ENCODE peak calls at places on chromosomes 13 and 19, in five cellular contexts. One of them, this sample, is unnamed.

GRCh38 chr13:111612918-111613317 is 292.5 kb downstream of the TEX29 start:
- DNase-seq in Peyer's patch: no peak
- DNase-seq in PC-9: no peak
- DNase-seq in neural crest cell: no peak
- DNase-seq in heart right ventricle: no peak
- DNase-seq in this sample: no peak

GRCh38 chr13:57030671-57031070 is 110.0 kb upstream of the PRR20A start:
- DNase-seq in Peyer's patch: no peak
- DNase-seq in PC-9: no peak
- DNase-seq in neural crest cell: no peak
- DNase-seq in heart right ventricle: no peak
- DNase-seq in this sample: no peak

GRCh38 chr19:31676271-31677004 is 327.2 kb upstream of the TSHZ3 start:
- DNase-seq in Peyer's patch: no peak
- DNase-seq in PC-9: no peak
- DNase-seq in neural crest cell: no peak
- DNase-seq in heart right ventricle: no peak
- DNase-seq in this sample: no peak

GRCh38 chr13:49840266-49840665 is 47.8 kb upstream of the KPNA3 start:
- DNase-seq in Peyer's patch: no peak
- DNase-seq in PC-9: no peak
- DNase-seq in neural crest cell: no peak
- DNase-seq in heart right ventricle: no peak
- DNase-seq in this sample: no peak

GRCh38 chr19:46515879-46516350 is 20.2 kb upstream of the PNMA8B start:
- DNase-seq in Peyer's patch: no peak
- DNase-seq in PC-9: peak
- DNase-seq in neural crest cell: no peak
- DNase-seq in heart right ventricle: no peak
- DNase-seq in this sample: no peak

GRCh38 chr13:102608944-102609343 is 12.2 kb downstream of the TPP2 start:
- DNase-seq in Peyer's patch: no peak
- DNase-seq in PC-9: no peak
- DNase-seq in neural crest cell: no peak
- DNase-seq in heart right ventricle: no peak
- DNase-seq in this sample: no peak

GRCh38 chr13:96198038-96198437 is 108.1 kb downstream of the HS6ST3 start:
- DNase-seq in Peyer's patch: no peak
- DNase-seq in PC-9: no peak
- DNase-seq in neural crest cell: no peak
- DNase-seq in heart right ventricle: no peak
- DNase-seq in this sample: no peak

GRCh38 chr13:56561327-56561726 is 579.4 kb upstream of the PRR20A start:
- DNase-seq in Peyer's patch: no peak
- DNase-seq in PC-9: no peak
- DNase-seq in neural crest cell: no peak
- DNase-seq in heart right ventricle: no peak
- DNase-seq in this sample: no peak

GRCh38 chr13:74771964-74772363 is 637.8 kb upstream of the KLF12 start:
- DNase-seq in Peyer's patch: no peak
- DNase-seq in PC-9: no peak
- DNase-seq in neural crest cell: no peak
- DNase-seq in heart right ventricle: no peak
- DNase-seq in this sample: no peak

GRCh38 chr13:20473139-20473538 is 52.5 kb downstream of the CRYL1 start:
- DNase-seq in Peyer's patch: no peak
- DNase-seq in PC-9: no peak
- DNase-seq in neural crest cell: no peak
- DNase-seq in heart right ventricle: no peak
- DNase-seq in this sample: no peak

GRCh38 chr19:14407889-14408640 is 11.1 kb downstream of the DDX39A start:
- DNase-seq in Peyer's patch: peak
- DNase-seq in PC-9: no peak
- DNase-seq in neural crest cell: no peak
- DNase-seq in heart right ventricle: no peak
- DNase-seq in this sample: no peak

GRCh38 chr13:36362251-36362650 is 16.1 kb upstream of the SPART start:
- DNase-seq in Peyer's patch: no peak
- DNase-seq in PC-9: peak
- DNase-seq in neural crest cell: no peak
- DNase-seq in heart right ventricle: no peak
- DNase-seq in this sample: no peak

GRCh38 chr19:5128251-5128931 is 159.5 kb downstream of the KDM4B start:
- DNase-seq in Peyer's patch: no peak
- DNase-seq in PC-9: no peak
- DNase-seq in neural crest cell: peak
- DNase-seq in heart right ventricle: peak
- DNase-seq in this sample: peak

GRCh38 chr13:73230714-73231113 is 171.9 kb downstream of the KLF5 start:
- DNase-seq in Peyer's patch: no peak
- DNase-seq in PC-9: no peak
- DNase-seq in neural crest cell: no peak
- DNase-seq in heart right ventricle: no peak
- DNase-seq in this sample: no peak

GRCh38 chr19:49831592-49831991 is 13.5 kb downstream of the MED25 start:
- DNase-seq in Peyer's patch: no peak
- DNase-seq in PC-9: no peak
- DNase-seq in neural crest cell: no peak
- DNase-seq in heart right ventricle: no peak
- DNase-seq in this sample: no peak
- TF ChIP-seq CTCF in Peyer's patch: no peak
- TF ChIP-seq CTCF in PC-9: no peak
- TF ChIP-seq CTCF in neural crest cell: no peak
- TF ChIP-seq CTCF in heart right ventricle: no peak
- TF ChIP-seq CTCF in this sample: no peak

DNA sequence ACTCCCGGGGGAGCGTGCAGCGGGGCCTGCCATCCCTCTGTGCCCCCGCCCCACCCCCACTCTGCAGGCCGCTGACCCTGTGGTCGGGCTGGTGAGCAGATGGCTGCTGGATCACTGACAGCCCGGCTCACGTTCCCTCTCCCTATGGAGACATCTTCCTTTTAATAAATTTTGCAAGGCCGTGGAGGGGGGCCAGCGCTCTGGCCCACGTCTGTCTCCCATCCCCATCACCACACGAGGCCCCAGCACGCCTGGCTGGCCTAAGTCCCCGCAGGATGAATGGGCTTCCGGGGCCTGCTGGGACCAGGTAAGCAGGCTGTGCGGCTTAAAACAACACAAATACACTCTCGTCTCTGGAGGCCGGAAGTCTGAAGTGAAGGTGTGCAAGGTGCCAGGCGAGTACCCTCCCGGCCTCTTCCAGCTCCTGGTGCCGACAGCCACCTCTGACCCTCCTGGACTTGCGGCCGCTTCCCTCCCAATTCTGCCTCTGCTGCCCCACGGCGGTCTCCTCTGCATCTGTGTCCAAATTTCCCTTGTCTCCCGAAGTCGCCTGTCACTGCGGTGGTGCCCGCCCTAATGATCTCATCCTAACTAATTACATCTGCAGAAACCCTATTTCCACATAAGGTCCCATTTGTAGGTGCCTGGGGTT is 8.3 kb upstream of the PTBP1 start:
- DNase-seq in Peyer's patch: no peak
- DNase-seq in PC-9: no peak
- DNase-seq in neural crest cell: no peak
- DNase-seq in heart right ventricle: no peak
- DNase-seq in this sample: no peak
- TF ChIP-seq CTCF in Peyer's patch: no peak
- TF ChIP-seq CTCF in PC-9: no peak
- TF ChIP-seq CTCF in neural crest cell: no peak
- TF ChIP-seq CTCF in heart right ventricle: no peak
- TF ChIP-seq CTCF in this sample: no peak

GRCh38 chr13:38419312-38419873 is 69.7 kb downstream of the UFM1 start:
- DNase-seq in Peyer's patch: no peak
- DNase-seq in PC-9: no peak
- DNase-seq in neural crest cell: no peak
- DNase-seq in heart right ventricle: no peak
- DNase-seq in this sample: no peak

GRCh38 chr13:38415233-38415632 is 65.6 kb downstream of the UFM1 start:
- DNase-seq in Peyer's patch: no peak
- DNase-seq in PC-9: no peak
- DNase-seq in neural crest cell: no peak
- DNase-seq in heart right ventricle: no peak
- DNase-seq in this sample: no peak

GRCh38 chr13:38417241-38417640 is 67.6 kb downstream of the UFM1 start:
- DNase-seq in Peyer's patch: no peak
- DNase-seq in PC-9: no peak
- DNase-seq in neural crest cell: no peak
- DNase-seq in heart right ventricle: no peak
- DNase-seq in this sample: no peak

GRCh38 chr13:38418286-38418685 is 68.6 kb downstream of the UFM1 start:
- DNase-seq in Peyer's patch: no peak
- DNase-seq in PC-9: no peak
- DNase-seq in neural crest cell: no peak
- DNase-seq in heart right ventricle: no peak
- DNase-seq in this sample: no peak

DNA sequence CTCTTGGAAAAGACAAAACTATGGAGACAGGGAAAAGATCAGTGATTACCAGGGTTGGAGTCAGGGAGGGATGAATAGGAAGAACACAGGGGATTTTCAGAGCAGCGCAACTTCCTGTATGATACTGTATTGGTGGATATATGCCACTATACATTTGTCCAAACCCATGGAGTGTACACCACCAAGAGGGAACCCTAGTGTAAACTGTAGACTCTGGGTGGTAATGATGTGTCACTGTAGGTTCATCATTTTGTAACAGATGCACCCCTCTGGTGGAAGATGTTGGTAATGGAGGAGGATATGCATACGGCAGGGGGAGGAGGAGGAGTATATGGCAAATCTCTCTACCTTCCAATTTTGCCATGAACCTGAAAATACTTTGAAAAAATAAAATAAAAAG is 68.1 kb downstream of the UFM1 start:
- DNase-seq in Peyer's patch: no peak
- DNase-seq in PC-9: no peak
- DNase-seq in neural crest cell: no peak
- DNase-seq in heart right ventricle: no peak
- DNase-seq in this sample: no peak
- TF ChIP-seq CTCF in Peyer's patch: no peak
- TF ChIP-seq CTCF in PC-9: peak
- TF ChIP-seq CTCF in neural crest cell: peak
- TF ChIP-seq CTCF in heart right ventricle: peak
- TF ChIP-seq CTCF in this sample: no peak

GRCh38 chr19:3637621-3638020 is 11.0 kb upstream of the CACTIN start:
- DNase-seq in Peyer's patch: no peak
- DNase-seq in PC-9: no peak
- DNase-seq in neural crest cell: no peak
- DNase-seq in heart right ventricle: no peak
- DNase-seq in this sample: no peak
- TF ChIP-seq CTCF in Peyer's patch: no peak
- TF ChIP-seq CTCF in PC-9: no peak
- TF ChIP-seq CTCF in neural crest cell: no peak
- TF ChIP-seq CTCF in heart right ventricle: no peak
- TF ChIP-seq CTCF in this sample: no peak

GRCh38 chr19:10964903-10965302 is 4.1 kb downstream of the SMARCA4 start:
- DNase-seq in Peyer's patch: no peak
- DNase-seq in PC-9: no peak
- DNase-seq in neural crest cell: no peak
- DNase-seq in heart right ventricle: no peak
- DNase-seq in this sample: no peak
- TF ChIP-seq CTCF in Peyer's patch: no peak
- TF ChIP-seq CTCF in PC-9: no peak
- TF ChIP-seq CTCF in neural crest cell: peak
- TF ChIP-seq CTCF in heart right ventricle: no peak
- TF ChIP-seq CTCF in this sample: peak

GRCh38 chr19:52248256-52248655 is 21.1 kb upstream of the ZNF766 start:
- DNase-seq in Peyer's patch: no peak
- DNase-seq in PC-9: peak
- DNase-seq in neural crest cell: peak
- DNase-seq in heart right ventricle: peak
- DNase-seq in this sample: no peak
- TF ChIP-seq CTCF in Peyer's patch: no peak
- TF ChIP-seq CTCF in PC-9: peak
- TF ChIP-seq CTCF in neural crest cell: peak
- TF ChIP-seq CTCF in heart right ventricle: peak
- TF ChIP-seq CTCF in this sample: peak

GRCh38 chr13:48316826-48317510 is 13.4 kb downstream of the RB1 start:
- DNase-seq in Peyer's patch: no peak
- DNase-seq in PC-9: no peak
- DNase-seq in neural crest cell: no peak
- DNase-seq in heart right ventricle: peak
- DNase-seq in this sample: no peak
- TF ChIP-seq CTCF in Peyer's patch: no peak
- TF ChIP-seq CTCF in PC-9: no peak
- TF ChIP-seq CTCF in neural crest cell: no peak
- TF ChIP-seq CTCF in heart right ventricle: no peak
- TF ChIP-seq CTCF in this sample: no peak

DNA sequence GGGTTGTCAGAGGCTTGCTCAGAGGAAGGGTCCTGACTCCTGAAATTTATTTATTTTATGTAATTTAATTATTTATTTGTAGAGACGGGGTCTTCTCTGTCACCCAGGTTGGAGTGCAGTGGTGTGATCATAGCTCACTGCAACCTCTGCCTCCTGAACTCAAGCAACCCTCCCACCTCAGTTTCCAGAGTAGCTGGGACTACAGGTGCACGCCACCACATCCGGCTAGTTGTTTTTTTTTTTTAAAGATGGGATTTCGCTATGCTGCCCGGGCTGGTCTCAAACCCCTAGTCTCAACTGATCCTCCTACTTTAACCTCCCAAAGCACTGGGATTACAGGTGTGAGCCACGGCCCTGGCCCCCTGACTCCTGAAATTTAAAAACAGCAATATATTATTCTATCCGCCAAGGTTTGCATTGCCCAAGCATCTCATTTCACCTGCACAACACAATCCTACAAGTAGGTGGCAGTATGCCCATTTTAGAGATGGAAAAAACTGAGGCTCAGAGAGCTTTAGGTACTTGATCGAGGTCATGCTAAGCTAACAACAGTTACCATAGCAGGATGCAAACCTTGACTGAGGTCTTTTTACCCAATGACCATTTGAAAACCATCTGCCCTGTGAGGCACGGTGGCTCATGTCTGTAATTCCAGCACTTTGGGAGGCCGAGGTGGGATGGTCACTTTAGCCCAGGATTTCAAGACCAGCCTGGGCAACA is 18.1 kb downstream of the ARHGEF18 start:
- DNase-seq in Peyer's patch: peak
- DNase-seq in PC-9: peak
- DNase-seq in neural crest cell: no peak
- DNase-seq in heart right ventricle: no peak
- DNase-seq in this sample: no peak
- TF ChIP-seq CTCF in Peyer's patch: no peak
- TF ChIP-seq CTCF in PC-9: peak
- TF ChIP-seq CTCF in neural crest cell: peak
- TF ChIP-seq CTCF in heart right ventricle: peak
- TF ChIP-seq CTCF in this sample: peak

This sample was measured in progenitor cell of endocrine pancreas.